ENCODE peak calls at places on chromosomes 7 and 10, in six cellular contexts. W, R, H, C, X and O are unnamed samples. For H3K9me3, the result is how much of the 10 kb centered on the place peaks cover.

GRCh38 chr7:77799078-77799964 is 748 bp downstream of the PHTF2 start:
- DNase-seq in W (peak), R (peak), H (peak), C (peak), X (peak), O (peak)

GRCh38 chr10:131179386-131179785 is 132.1 kb downstream of the TCERG1L start:
- DNase-seq in W (no peak), R (no peak), H (no peak), C (no peak), X (no peak), O (no peak)

GRCh38 chr7:106170216-106170615 is 58.1 kb upstream of the SYPL1 start:
- DNase-seq in W (no peak), R (no peak), H (no peak), C (no peak), X (no peak), O (no peak)

GRCh38 chr7:142562688-142563087 is 186.6 kb upstream of the PRSS1 start:
- DNase-seq in W (no peak), R (peak), H (no peak), C (no peak), X (no peak), O (no peak)

GRCh38 chr10:12973149-12973718 is 28.3 kb downstream of the CCDC3 start:
- DNase-seq in W (no peak), R (no peak), H (no peak), C (no peak), X (no peak), O (no peak)

GRCh38 chr10:12788277-12788676 is 213.2 kb downstream of the CCDC3 start:
- DNase-seq in W (no peak), R (no peak), H (no peak), C (no peak), X (no peak), O (no peak)

GRCh38 chr10:116418394-116418793 is 9.3 kb upstream of the PNLIPRP3 start:
- DNase-seq in W (no peak), R (no peak), H (peak), C (no peak), X (no peak), O (peak)

GRCh38 chr7:76064208-76064970 is 16.5 kb downstream of the MDH2 start:
- DNase-seq in W (no peak), R (no peak), H (no peak), C (no peak), X (no peak), O (no peak)

GRCh38 chr10:42690449-42691360 is 52.3 kb upstream of the ZNF33B start:
- DNase-seq in W (peak), R (no peak), H (no peak), C (no peak), X (no peak), O (peak)

GRCh38 chr10:86443069-86443468 is 76.5 kb upstream of the GRID1 start:
- DNase-seq in W (no peak), R (peak), H (no peak), C (peak), X (no peak), O (no peak)

GRCh38 chr10:131901181-131901829 is 497 bp downstream of the PPP2R2D start:
- DNase-seq in W (no peak), R (peak), H (no peak), C (peak), X (peak), O (peak)

GRCh38 chr10:373516-374309 is 238.5 kb downstream of the ZMYND11 start:
- DNase-seq in W (peak), R (peak), H (peak), C (peak), X (no peak), O (peak)

GRCh38 chr7:157851501-157852067 is 514.8 kb downstream of the DNAJB6 start:
- DNase-seq in W (peak), R (no peak), H (no peak), C (no peak), X (peak), O (peak)

GRCh38 chr10:44071479-44071878 is 313.4 kb downstream of the CXCL12 start:
- DNase-seq in W (no peak), R (peak), H (no peak), C (peak), X (no peak), O (no peak)

GRCh38 chr10:69629897-69630650 is at the start of gene FAM241B:
- DNase-seq in W (peak), R (peak), H (peak), C (peak), X (peak), O (peak)

GRCh38 chr7:65338346-65338745 is 35.3 kb upstream of the ZNF92 start:
- DNase-seq in W (no peak), R (no peak), H (no peak), C (no peak), X (no peak), O (no peak)

GRCh38 chr10:123140164-123140982 is 4.6 kb downstream of the HMX3 start:
- DNase-seq in W (no peak), R (no peak), H (no peak), C (no peak), X (no peak), O (no peak)

GRCh38 chr10:124449170-124450009 is 445 bp downstream of the NKX1-2 start:
- DNase-seq in W (peak), R (no peak), H (peak), C (peak), X (no peak), O (no peak)

GRCh38 chr7:146331369-146331768 is 214.8 kb downstream of the CNTNAP2 start:
- DNase-seq in W (no peak), R (no peak), H (no peak), C (no peak), X (no peak), O (no peak)

GRCh38 chr10:37263304-37263703 is 137.9 kb downstream of the ANKRD30A start:
- DNase-seq in W (peak), R (no peak), H (no peak), C (no peak), X (no peak), O (peak)

GRCh38 chr7:139560678-139561077 is 37.2 kb downstream of the CLEC2L start:
- DNase-seq in W (no peak), R (no peak), H (no peak), C (no peak), X (no peak), O (no peak)

GRCh38 chr7:21547511-21547910 is 4.7 kb downstream of the DNAH11 start:
- DNase-seq in W (peak), R (peak), H (no peak), C (no peak), X (no peak), O (no peak)

GRCh38 chr7:17608114-17608833 is 309.8 kb downstream of the AHR start:
- DNase-seq in W (peak), R (peak), H (peak), C (peak), X (no peak), O (peak)

GRCh38 chr10:104274762-104275721 is 6.1 kb downstream of the GSTO2 start:
- DNase-seq in W (peak), R (peak), H (peak), C (peak), X (peak), O (peak)

GRCh38 chr10:93062499-93063216 is 2.1 kb downstream of the CYP26C1 start:
- DNase-seq in W (no peak), R (peak), H (peak), C (peak), X (peak), O (peak)
- TF ChIP-seq EZH2 in W (no peak), R (no peak), H (no peak), C (no peak), X (no peak), O (no peak)

GRCh38 chr10:128324058-128324457 is 197.8 kb upstream of the MKI67 start:
- DNase-seq in W (no peak), R (no peak), H (no peak), C (no peak), X (peak), O (peak)

GRCh38 chr10:128326851-128327250 is 200.6 kb upstream of the MKI67 start:
- DNase-seq in W (no peak), R (no peak), H (no peak), C (no peak), X (no peak), O (no peak)

GRCh38 chr10:128326251-128326650 is 200.0 kb upstream of the MKI67 start:
- DNase-seq in W (no peak), R (no peak), H (no peak), C (no peak), X (no peak), O (no peak)

GRCh38 chr10:128324468-128324867 is 198.2 kb upstream of the MKI67 start:
- DNase-seq in W (no peak), R (no peak), H (no peak), C (no peak), X (no peak), O (no peak)

GRCh38 chr10:128325788-128326187 is 199.6 kb upstream of the MKI67 start:
- DNase-seq in W (no peak), R (no peak), H (no peak), C (no peak), X (no peak), O (no peak)
- H3K9me3 ChIP-seq in W (under half), R (under half), H (under half), C (under half), X (under half), O (under half)

DNA sequence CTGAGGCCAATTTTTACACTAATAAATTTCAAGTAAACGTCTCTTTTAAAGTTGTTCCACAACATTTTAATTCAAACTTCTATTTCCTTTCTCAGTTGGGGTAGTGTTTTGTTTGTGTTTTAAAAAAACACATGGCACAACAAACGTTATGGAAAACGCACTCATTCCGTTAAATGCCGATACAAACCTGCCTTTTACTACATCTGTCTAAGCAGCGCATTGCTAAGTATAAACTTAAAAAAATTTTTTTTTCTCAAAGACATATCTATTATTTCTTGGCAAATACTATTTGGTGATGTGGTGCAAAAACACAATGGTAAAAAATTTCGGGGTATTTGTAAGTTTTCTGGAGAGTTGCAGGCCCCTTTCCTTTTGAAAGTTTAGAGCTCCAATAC is 1.4 kb downstream of the SKIDA1 start:
- DNase-seq in W (no peak), R (no peak), H (no peak), C (no peak), X (no peak), O (no peak)
- H3K4me3 ChIP-seq in W (no peak), R (peak), H (no peak), C (peak), X (no peak), O (peak)

DNA sequence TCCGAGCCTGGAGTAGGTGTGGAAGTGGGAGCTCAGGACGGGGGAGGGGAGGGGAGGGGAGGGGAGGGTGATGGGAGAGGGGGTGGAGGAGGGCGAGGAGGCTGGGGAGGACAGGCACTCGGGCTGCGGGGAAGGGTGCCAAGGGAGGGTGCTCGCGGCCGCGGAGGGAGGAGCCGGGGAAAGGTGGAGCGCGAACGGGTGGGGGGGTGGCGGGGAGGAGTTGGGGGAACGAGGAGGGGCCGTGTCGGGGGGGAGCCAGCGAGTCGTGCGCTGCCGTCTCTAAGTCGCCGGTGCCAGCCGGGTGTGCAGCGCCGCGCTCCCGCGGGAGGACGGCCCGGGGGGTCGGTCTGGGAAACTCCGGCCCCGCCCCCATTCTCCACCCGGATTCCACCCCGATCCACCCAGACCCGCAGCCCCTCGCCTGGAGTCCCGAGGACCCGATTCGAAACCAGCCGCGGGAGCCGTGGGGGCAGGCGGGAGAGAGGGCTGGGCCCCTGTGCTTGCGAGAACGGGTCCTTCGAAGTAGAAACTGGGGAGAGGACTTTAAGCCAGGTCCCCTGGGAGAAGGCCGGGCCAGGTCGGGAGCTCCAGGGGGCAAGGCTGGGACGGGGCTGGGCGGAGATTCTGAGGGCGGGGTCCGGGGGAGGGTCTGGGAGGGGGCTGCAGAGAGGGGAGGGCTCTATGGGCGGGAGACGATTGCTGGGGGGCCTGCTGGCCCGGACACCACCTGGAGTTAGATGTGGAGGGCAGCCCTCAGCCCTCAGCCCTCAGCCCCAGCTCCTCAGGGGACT is at the start of gene ZNF467:
- DNase-seq in W (peak), R (peak), H (no peak), C (peak), X (no peak), O (peak)
- TF ChIP-seq EZH2 in W (no peak), R (no peak), H (no peak), C (no peak), X (no peak), O (no peak)

GRCh38 chr10:29720149-29720548 is 85.4 kb upstream of the SVIL start:
- DNase-seq in W (no peak), R (no peak), H (no peak), C (no peak), X (no peak), O (no peak)

GRCh38 chr10:29723704-29724103 is 88.9 kb upstream of the SVIL start:
- DNase-seq in W (no peak), R (peak), H (no peak), C (no peak), X (no peak), O (no peak)

GRCh38 chr10:29725133-29725720 is 90.5 kb upstream of the SVIL start:
- DNase-seq in W (no peak), R (no peak), H (no peak), C (no peak), X (no peak), O (no peak)

GRCh38 chr10:29719281-29719675 is 84.5 kb upstream of the SVIL start:
- DNase-seq in W (peak), R (no peak), H (no peak), C (no peak), X (no peak), O (no peak)

GRCh38 chr10:29722777-29723176 is 88.0 kb upstream of the SVIL start:
- DNase-seq in W (no peak), R (no peak), H (no peak), C (no peak), X (no peak), O (no peak)
- H3K9me3 ChIP-seq in W (under half), R (under half), H (under half), C (under half), X (under half), O (under half)

DNA sequence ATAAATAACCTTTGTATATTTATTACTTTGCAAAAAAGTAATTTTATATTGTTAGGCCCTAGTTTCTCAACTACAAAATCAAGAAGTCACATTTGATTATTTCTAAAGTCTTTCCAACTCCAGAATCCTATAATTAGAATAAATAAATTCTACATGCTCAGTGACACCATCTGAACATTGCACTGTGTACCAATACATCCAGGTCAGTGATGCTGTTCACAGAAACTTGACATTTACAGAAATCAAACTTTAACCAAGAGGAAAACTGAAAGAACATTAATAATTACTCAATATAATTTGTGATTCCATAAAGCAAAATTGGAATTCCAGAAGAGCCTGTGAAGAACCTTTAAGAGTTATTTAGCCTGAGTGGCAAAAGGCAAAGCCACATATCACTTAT is 104.0 kb upstream of the FAM133B start:
- DNase-seq in W (no peak), R (no peak), H (no peak), C (no peak), X (no peak), O (no peak)
- H3K4me3 ChIP-seq in W (no peak), R (no peak), H (no peak), C (no peak), X (no peak), O (no peak)

DNA sequence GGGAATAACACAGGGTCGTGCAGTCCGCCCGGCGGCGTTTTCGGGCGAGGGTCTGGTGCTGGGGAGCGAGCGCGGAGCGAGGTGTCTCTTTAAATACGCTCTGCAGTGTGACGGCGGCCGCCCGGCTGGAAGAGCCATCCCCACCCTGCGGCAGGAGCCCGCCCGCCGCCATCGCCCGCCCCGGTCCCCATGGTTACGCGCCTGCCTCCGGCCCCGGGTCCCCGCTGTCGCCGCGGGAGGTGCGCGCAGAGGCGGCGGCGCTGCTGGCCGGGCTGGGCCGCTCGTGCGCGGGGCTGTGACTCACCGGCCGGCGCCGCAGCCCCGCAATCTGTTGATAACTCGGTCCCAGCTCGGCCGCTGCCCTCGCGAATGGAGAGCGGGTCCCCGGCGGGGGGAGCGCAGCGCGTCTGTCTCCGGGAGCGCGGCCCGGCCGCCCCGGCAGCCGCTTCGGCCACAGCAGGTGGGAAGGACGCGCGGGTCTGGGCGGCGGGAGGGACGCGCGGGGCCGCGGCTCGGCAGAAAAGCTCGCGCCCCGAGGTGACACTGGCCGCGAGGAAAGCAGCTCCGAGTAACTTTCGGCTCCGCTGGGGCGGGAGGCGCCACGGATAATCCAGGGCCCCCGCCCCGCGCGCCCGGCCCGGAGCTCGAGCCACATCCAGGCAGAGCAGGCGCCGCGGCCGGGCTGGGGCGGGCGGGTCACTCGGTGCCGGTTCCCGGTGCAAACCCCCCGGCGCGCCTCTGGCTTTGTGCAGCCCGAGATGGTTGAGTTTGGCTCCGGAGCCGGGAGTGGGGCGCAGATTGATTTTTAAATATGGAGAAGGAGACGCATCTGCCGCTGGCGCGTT is at the start of gene ADGRA1:
- DNase-seq in W (no peak), R (no peak), H (no peak), C (peak), X (no peak), O (peak)
- TF ChIP-seq EZH2 in W (peak), R (peak), H (no peak), C (no peak), X (no peak), O (peak)

GRCh38 chr7:8885480-8885879 is 452.1 kb downstream of the NXPH1 start:
- DNase-seq in W (no peak), R (no peak), H (no peak), C (no peak), X (no peak), O (no peak)
- H3K9me3 ChIP-seq in W (under half), R (under half), H (under half), C (under half), X (under half), O (under half)